ENCODE peak calls at places on chromosomes 3 and 15, in four cellular contexts. O is activated CD4-positive, alpha-beta T cell treated with anti-CD3 and anti-CD28 coated beads for 48 hours; Q is foreskin fibroblast; Y is pulmonary artery endothelial cell. H is an unnamed sample.

GRCh38 chr3:111485086-111485485 is 56.9 kb upstream of the CD96 start:
- DNase-seq in Q (no peak), O (no peak), Y (no peak), H (no peak)

GRCh38 chr3:28103871-28104270 is 137.5 kb upstream of the CMC1 start:
- DNase-seq in Q (no peak), O (no peak), Y (no peak), H (no peak)

GRCh38 chr3:28745904-28746617 is 397.4 kb upstream of the AZI2 start:
- DNase-seq in Q (no peak), Y (peak; percentile 44), O (no peak), H (no peak)

GRCh38 chr3:58585005-58585786 is 8.0 kb upstream of the FAM107A start:
- DNase-seq in Q (peak; percentile 74), Y (no peak), O (peak; percentile 77), H (peak; percentile 74)

GRCh38 chr3:30659270-30660127 is 53.1 kb downstream of the TGFBR2 start:
- DNase-seq in Q (peak; percentile 93), Y (peak; percentile 86), O (no peak), H (no peak)

GRCh38 chr3:37892917-37893595 is 31.4 kb downstream of the CTDSPL start:
- DNase-seq in Q (peak; percentile 35), O (no peak), Y (no peak), H (no peak)

GRCh38 chr15:74402873-74403589 is 30.7 kb downstream of the SEMA7A start:
- DNase-seq in O (peak; percentile 92), Y (no peak), Q (no peak), H (peak; percentile 91)

GRCh38 chr15:31801152-31801551 is 229.2 kb upstream of the CHRNA7 start:
- DNase-seq in O (no peak), Y (no peak), Q (no peak), H (no peak)

GRCh38 chr3:133895208-133896001 is at the start of gene RAB6B:
- DNase-seq in Q (peak; percentile 30), Y (no peak), O (peak; percentile 28), H (peak; percentile 29)

GRCh38 chr3:32532434-32532833 is 29.8 kb upstream of the CMTM6 start:
- DNase-seq in O (no peak), Y (no peak), Q (no peak), H (no peak)

H was measured in stimulated activated naive CD8-positive, alpha-beta T cell treated with anti-CD3 and anti-CD28 coated beads, Interleukin-15, Interleukin-2, amounts not matched to agents 100 U/mL and 50 U/mL, for 24 hours.